ENCODE peak calls at places on chromosomes 4 and X, in seven cellular contexts. O is body of pancreas, A is HFFc6, I is T47D, L is GM04503, T is HEK293T, G is smooth muscle cell of the brain vasculature. S is an unnamed sample.

GRCh38 chrX:9873952-9874351 is 87.7 kb downstream of the SHROOM2 start:
- DNase-seq in A (peak; percentile 9), I (peak; percentile 32), G (no peak), O (no peak), T (peak; percentile 24), L (no peak), S (peak; percentile 59)

GRCh38 chr4:66639361-66639760 is 905.9 kb downstream of the CENPC start:
- DNase-seq in O (no peak), T (peak; percentile 8), A (no peak), L (no peak), I (no peak), G (no peak), S (no peak)

GRCh38 chrX:37409278-37409677 is 60.1 kb downstream of the PRRG1 start:
- DNase-seq in O (no peak), L (no peak), A (no peak), I (no peak), T (no peak), G (no peak), S (no peak)

GRCh38 chr4:140937866-140938265 is 181.7 kb upstream of the TBC1D9 start:
- DNase-seq in A (peak; percentile 89), T (no peak), I (peak; percentile 7), O (no peak), G (no peak), L (peak; percentile 84), S (no peak)

GRCh38 chr4:52051213-52051614 is at the start of gene SPATA18:
- DNase-seq in O (peak; percentile 38), T (peak; percentile 51), A (no peak), G (no peak), L (no peak), I (no peak), S (no peak)

GRCh38 chr4:15327311-15328298 is 100.2 kb upstream of the C1QTNF7 start:
- DNase-seq in L (peak; percentile 90), I (no peak), T (no peak), A (peak; percentile 84), G (peak; percentile 56), O (no peak), S (no peak)

GRCh38 chr4:111641813-111642579 is 503.3 kb upstream of the FAM241A start:
- DNase-seq in A (peak; percentile 82), T (peak; percentile 69), L (peak; percentile 53), G (peak; percentile 65), I (peak; percentile 24), O (peak; percentile 64), S (peak; percentile 66)

GRCh38 chr4:872241-872981 is 46.5 kb upstream of the CPLX1 start:
- DNase-seq in L (no peak), T (no peak), G (no peak), O (no peak), A (no peak), I (no peak), S (no peak)

GRCh38 chr4:114752404-114752803 is 153.8 kb downstream of the UGT8 start:
- DNase-seq in I (no peak), L (no peak), A (no peak), O (no peak), T (no peak), G (no peak), S (no peak)

GRCh38 chrX:22740836-22741235 is 258.9 kb upstream of the DDX53 start:
- DNase-seq in A (no peak), I (no peak), G (no peak), L (no peak), O (no peak), T (no peak), S (no peak)

GRCh38 chrX:110442631-110443030 is 84.0 kb downstream of the RTL9 start:
- DNase-seq in G (no peak), T (peak; percentile 70), I (no peak), A (peak; percentile 33), L (no peak), O (peak; percentile 60), S (peak; percentile 51)

GRCh38 chrX:19361701-19362100 is 18.0 kb downstream of the PDHA1 start:
- DNase-seq in A (no peak), I (no peak), O (no peak), T (no peak), L (no peak), G (no peak), S (no peak)

S was measured in RPMI8226.